ENCODE peak calls at places on chromosomes 2 and 18, in nine cellular contexts. One of them, this sample, is unnamed.

GRCh38 chr2:204673877-204674276 is 128.6 kb downstream of the PARD3B start:
- DNase-seq in GM23248: peak
- DNase-seq in GM12891: no peak
- DNase-seq in lower lobe of right lung: no peak
- DNase-seq in amniotic stem cell: no peak
- DNase-seq in Kasumi-1: no peak
- DNase-seq in COR-L47: no peak
- DNase-seq in lung microvascular endothelial cell: no peak
- DNase-seq in astrocyte of the spinal cord: no peak
- DNase-seq in this sample: no peak

GRCh38 chr2:237465515-237466227 is 21.4 kb upstream of the MLPH start:
- DNase-seq in GM23248: peak
- DNase-seq in amniotic stem cell: peak
- DNase-seq in lung microvascular endothelial cell: no peak
- DNase-seq in GM12891: no peak
- DNase-seq in lower lobe of right lung: no peak
- DNase-seq in COR-L47: no peak
- DNase-seq in Kasumi-1: no peak
- DNase-seq in astrocyte of the spinal cord: peak
- DNase-seq in this sample: no peak

GRCh38 chr18:55912071-55912470 is 324.1 kb upstream of the TCF4 start:
- DNase-seq in GM23248: no peak
- DNase-seq in GM12891: no peak
- DNase-seq in lower lobe of right lung: no peak
- DNase-seq in COR-L47: no peak
- DNase-seq in Kasumi-1: no peak
- DNase-seq in astrocyte of the spinal cord: no peak
- DNase-seq in amniotic stem cell: no peak
- DNase-seq in lung microvascular endothelial cell: no peak
- DNase-seq in this sample: no peak

GRCh38 chr2:235848055-235848454 is 320.1 kb downstream of the GBX2 start:
- DNase-seq in GM12891: no peak
- DNase-seq in lung microvascular endothelial cell: no peak
- DNase-seq in Kasumi-1: no peak
- DNase-seq in GM23248: no peak
- DNase-seq in COR-L47: no peak
- DNase-seq in astrocyte of the spinal cord: no peak
- DNase-seq in amniotic stem cell: no peak
- DNase-seq in lower lobe of right lung: no peak
- DNase-seq in this sample: no peak

GRCh38 chr2:55590810-55591440 is 26.5 kb downstream of the PPP4R3B start:
- DNase-seq in COR-L47: peak
- DNase-seq in lung microvascular endothelial cell: no peak
- DNase-seq in GM12891: no peak
- DNase-seq in amniotic stem cell: peak
- DNase-seq in GM23248: peak
- DNase-seq in lower lobe of right lung: no peak
- DNase-seq in astrocyte of the spinal cord: peak
- DNase-seq in Kasumi-1: no peak
- DNase-seq in this sample: peak

GRCh38 chr2:177397501-177398289 is 5.1 kb downstream of the AGPS start:
- DNase-seq in lower lobe of right lung: no peak
- DNase-seq in GM23248: peak
- DNase-seq in astrocyte of the spinal cord: peak
- DNase-seq in lung microvascular endothelial cell: peak
- DNase-seq in Kasumi-1: peak
- DNase-seq in amniotic stem cell: peak
- DNase-seq in GM12891: no peak
- DNase-seq in COR-L47: no peak
- DNase-seq in this sample: no peak

GRCh38 chr2:68799138-68799537 is 64.5 kb downstream of the ARHGAP25 start:
- DNase-seq in COR-L47: peak
- DNase-seq in amniotic stem cell: no peak
- DNase-seq in GM12891: no peak
- DNase-seq in lung microvascular endothelial cell: no peak
- DNase-seq in lower lobe of right lung: no peak
- DNase-seq in GM23248: no peak
- DNase-seq in astrocyte of the spinal cord: no peak
- DNase-seq in Kasumi-1: no peak
- DNase-seq in this sample: peak

GRCh38 chr2:55441280-55441892 is 21.7 kb upstream of the CCDC88A start:
- DNase-seq in COR-L47: no peak
- DNase-seq in lower lobe of right lung: no peak
- DNase-seq in GM12891: no peak
- DNase-seq in lung microvascular endothelial cell: no peak
- DNase-seq in GM23248: no peak
- DNase-seq in astrocyte of the spinal cord: no peak
- DNase-seq in amniotic stem cell: no peak
- DNase-seq in Kasumi-1: no peak
- DNase-seq in this sample: no peak